ENCODE peak calls at places on chromosomes 5 and 9, in ten cellular contexts. V is activated T-cell treated with anti-CD3 and anti-CD28 coated beads for 1 hour, Z is Kasumi-1, I is tibial nerve, J is MM.1S, L is RKO, C is ecto neural progenitor cell, S is AG08396, F is stomach, Q is astrocyte. U is an unnamed sample.

GRCh38 chr5:42555010-42555409 is 131.8 kb downstream of the GHR start:
- DNase-seq in J (no peak), C (no peak), Q (no peak), Z (no peak), S (no peak), L (no peak), F (no peak), V (no peak), I (no peak), U (no peak)

GRCh38 chr9:18362901-18363685 is 110.9 kb upstream of the ADAMTSL1 start:
- DNase-seq in F (no peak), S (no peak), L (no peak), Q (peak; percentile 94), I (no peak), J (no peak), Z (no peak), C (no peak), V (no peak), U (peak; percentile 2)

GRCh38 chr5:135398855-135399837 is at the start of gene MACROH2A1:
- DNase-seq in V (peak; percentile 76), Z (peak; percentile 47), Q (peak; percentile 68), L (peak; percentile 83), S (peak; percentile 93), C (peak; percentile 90), I (peak; percentile 86), J (peak; percentile 89), F (peak; percentile 92), U (peak; percentile 78)

GRCh38 chr9:129610473-129611301 is 10.2 kb downstream of the C9orf50 start:
- DNase-seq in Q (peak; percentile 22), L (peak; percentile 82), F (peak; percentile 82), C (peak; percentile 90), J (peak; percentile 72), Z (peak; percentile 34), V (peak; percentile 64), I (peak; percentile 79), S (peak; percentile 89), U (peak; percentile 84)

GRCh38 chr5:160743027-160743426 is 109.0 kb downstream of the ATP10B start:
- DNase-seq in J (peak; percentile 34), C (no peak), Z (no peak), L (no peak), F (no peak), Q (no peak), I (no peak), V (no peak), S (no peak), U (no peak)

GRCh38 chr5:179124329-179124852 is 64.2 kb downstream of the ZNF354C start:
- DNase-seq in Q (no peak), L (no peak), V (no peak), I (no peak), Z (no peak), C (no peak), J (no peak), F (no peak), S (no peak), U (no peak)

GRCh38 chr5:90866915-90867715 is 308.5 kb downstream of the ADGRV1 start:
- DNase-seq in I (no peak), J (no peak), Q (peak; percentile 47), L (peak; percentile 4), Z (no peak), C (no peak), V (no peak), S (no peak), F (no peak), U (no peak)

GRCh38 chr5:168314735-168315411 is 23.4 kb downstream of the WWC1 start:
- DNase-seq in Z (no peak), Q (peak; percentile 97), I (no peak), S (peak; percentile 74), J (no peak), F (peak; percentile 93), C (no peak), L (peak; percentile 82), V (no peak), U (no peak)

GRCh38 chr5:11504794-11505193 is 399.5 kb downstream of the CTNND2 start:
- DNase-seq in V (no peak), C (peak; percentile 56), F (no peak), Q (peak; percentile 45), Z (no peak), I (no peak), L (no peak), S (no peak), J (no peak), U (no peak)